ENCODE peak calls at places on chromosomes 13 and 19, in ten cellular contexts. T is upper lobe of left lung, O is AG04449, Y is GM13977, P is RWPE1, E is neural progenitor cell, J is IMR-90, X is cardiac muscle cell, H is progenitor cell of endocrine pancreas, R is dorsolateral prefrontal cortex. U is an unnamed sample.

GRCh38 chr13:49690133-49690989 is 925 bp downstream of the EBPL start:
- DNase-seq in X (no peak), H (no peak), E (no peak), J (peak), R (no peak), O (no peak), T (no peak), Y (peak), P (no peak), U (no peak)

GRCh38 chr13:102214956-102215355 is 186.9 kb downstream of the FGF14 start:
- DNase-seq in J (no peak), Y (no peak), O (no peak), E (no peak), X (no peak), P (no peak), T (no peak), H (no peak), R (no peak), U (no peak)

GRCh38 chr13:51814825-51815650 is 11.1 kb upstream of the DHRS12 start:
- DNase-seq in Y (peak), H (peak), T (no peak), E (peak), R (no peak), X (peak), J (peak), O (no peak), P (peak), U (peak)

GRCh38 chr19:43707158-43707712 is 8.6 kb upstream of the IRGC start:
- DNase-seq in H (no peak), P (no peak), O (no peak), R (no peak), Y (no peak), E (no peak), X (no peak), J (no peak), T (no peak), U (no peak)

GRCh38 chr13:46992383-46992952 is 95.6 kb upstream of the HTR2A start:
- DNase-seq in X (peak), J (no peak), Y (no peak), H (no peak), O (no peak), R (no peak), P (peak), T (no peak), E (peak), U (peak)

GRCh38 chr19:53659292-53659691 is 27.5 kb downstream of the DPRX start:
- DNase-seq in Y (no peak), J (no peak), X (peak), H (peak), P (peak), O (no peak), T (no peak), E (peak), R (no peak), U (peak)

GRCh38 chr19:19379527-19379926 is 25.9 kb upstream of the GATAD2A start:
- DNase-seq in H (no peak), P (no peak), Y (no peak), X (no peak), E (no peak), J (no peak), O (no peak), T (no peak), R (no peak), U (no peak)

GRCh38 chr13:114259974-114260373 is 21.4 kb upstream of the UPF3A start:
- DNase-seq in X (no peak), T (no peak), E (no peak), O (no peak), Y (no peak), P (no peak), H (no peak), J (no peak), R (no peak), U (no peak)

GRCh38 chr13:70171151-70171550 is 62.9 kb upstream of the KLHL1 start:
- DNase-seq in O (no peak), J (no peak), R (no peak), X (no peak), T (no peak), Y (no peak), H (no peak), P (no peak), E (no peak), U (no peak)

GRCh38 chr13:80217614-80218456 is 123.1 kb downstream of the SPRY2 start:
- DNase-seq in E (peak), P (no peak), T (no peak), O (no peak), H (no peak), X (no peak), Y (no peak), R (no peak), J (peak), U (no peak)

GRCh38 chr19:18895038-18895827 is 725 bp downstream of the CERS1 start:
- DNase-seq in P (peak), R (peak), O (no peak), E (peak), Y (peak), X (peak), T (peak), J (no peak), H (peak), U (peak)

GRCh38 chr13:51673165-51673564 is 88.9 kb downstream of the WDFY2 start:
- DNase-seq in J (no peak), R (no peak), P (no peak), Y (no peak), H (no peak), T (no peak), X (no peak), O (no peak), E (no peak), U (no peak)

DNA sequence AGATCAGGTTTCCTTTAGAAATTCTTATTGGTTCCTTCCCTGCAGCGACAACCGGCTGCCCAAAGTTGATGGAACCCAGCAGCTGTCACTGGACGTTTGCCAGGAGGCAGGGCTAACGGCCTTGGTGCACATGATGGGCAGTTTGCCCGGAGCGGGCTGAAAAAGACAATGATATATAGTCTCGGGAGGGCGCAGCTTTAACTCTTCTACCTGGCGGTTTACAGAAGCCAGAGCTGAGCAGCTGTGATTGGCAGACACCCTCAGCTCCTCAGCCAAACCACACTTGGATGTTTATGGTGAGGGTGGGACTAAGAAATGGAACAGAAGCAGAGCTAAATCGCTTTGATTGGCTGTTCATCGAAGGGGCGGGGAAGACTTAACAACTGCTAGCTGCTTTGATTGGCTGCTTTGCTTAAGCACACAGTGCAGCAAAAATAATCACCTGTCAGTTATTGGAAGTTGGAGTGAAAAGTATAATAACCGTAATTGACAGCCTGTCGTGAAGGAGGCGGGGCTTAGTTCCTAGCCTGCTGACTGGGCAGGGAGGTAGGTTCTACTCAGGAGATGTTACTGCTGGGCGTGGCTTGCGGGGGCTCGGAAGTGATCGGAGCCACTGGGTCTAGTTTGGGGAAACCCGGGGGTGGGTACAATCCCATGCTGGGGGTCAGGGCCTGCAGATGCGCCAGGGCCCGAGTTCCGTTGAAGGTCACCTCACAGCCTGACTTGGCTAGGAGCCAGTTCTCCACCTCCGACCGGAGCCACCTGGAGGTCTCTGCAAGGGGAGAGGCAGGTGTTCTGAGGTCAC is 7.5 kb downstream of the EMP3 start:
- DNase-seq in H (peak), T (peak), P (peak), J (peak), E (peak), X (peak), R (peak), Y (peak), O (peak), U (peak)
- TF ChIP-seq CTCF in H (no peak), T (no peak), P (no peak), J (no peak), E (no peak), X (no peak), R (no peak), Y (peak), O (no peak), U (no peak)

GRCh38 chr13:20191311-20191901 is 1.3 kb downstream of the GJB2 start:
- DNase-seq in T (peak), J (no peak), Y (no peak), E (no peak), R (no peak), P (no peak), H (no peak), O (no peak), X (no peak), U (no peak)

GRCh38 chr13:20190481-20191310 is 2.0 kb downstream of the GJB2 start:
- DNase-seq in Y (no peak), H (no peak), O (peak), R (no peak), T (no peak), P (peak), J (peak), E (no peak), X (no peak), U (no peak)

GRCh38 chr13:20191902-20192469 is 752 bp downstream of the GJB2 start:
- DNase-seq in P (no peak), Y (peak), T (no peak), E (peak), H (no peak), X (no peak), O (no peak), R (no peak), J (no peak), U (no peak)

GRCh38 chr13:20186771-20187170 is 6.0 kb downstream of the GJB2 start:
- DNase-seq in T (no peak), P (no peak), E (no peak), H (no peak), J (no peak), R (no peak), O (no peak), Y (no peak), X (no peak), U (no peak)

DNA sequence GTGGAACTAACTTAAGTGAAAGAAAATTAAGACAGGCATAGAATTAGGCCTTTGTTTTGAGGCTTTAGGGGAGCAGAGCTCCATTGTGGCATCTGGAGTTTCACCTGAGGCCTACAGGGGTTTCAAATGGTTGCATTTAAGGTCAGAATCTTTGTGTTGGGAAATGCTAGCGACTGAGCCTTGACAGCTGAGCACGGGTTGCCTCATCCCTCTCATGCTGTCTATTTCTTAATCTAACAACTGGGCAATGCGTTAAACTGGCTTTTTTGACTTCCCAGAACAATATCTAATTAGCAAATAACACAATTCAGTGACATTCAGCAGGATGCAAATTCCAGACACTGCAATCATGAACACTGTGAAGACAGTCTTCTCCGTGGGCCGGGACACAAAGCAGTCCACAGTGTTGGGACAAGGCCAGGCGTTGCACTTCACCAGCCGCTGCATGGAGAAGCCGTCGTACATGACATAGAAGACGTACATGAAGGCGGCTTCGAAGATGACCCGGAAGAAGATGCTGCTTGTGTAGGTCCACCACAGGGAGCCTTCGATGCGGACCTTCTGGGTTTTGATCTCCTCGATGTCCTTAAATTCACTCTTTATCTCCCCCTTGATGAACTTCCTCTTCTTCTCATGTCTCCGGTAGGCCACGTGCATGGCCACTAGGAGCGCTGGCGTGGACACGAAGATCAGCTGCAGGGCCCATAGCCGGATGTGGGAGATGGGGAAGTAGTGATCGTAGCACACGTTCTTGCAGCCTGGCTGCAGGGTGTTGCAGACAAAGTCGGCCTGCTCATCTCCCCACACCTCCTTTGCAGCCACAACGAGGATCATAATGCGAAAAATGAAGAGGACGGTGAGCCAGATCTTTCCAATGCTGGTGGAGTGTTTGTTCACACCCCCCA is 3.8 kb downstream of the GJB2 start:
- DNase-seq in E (peak), O (no peak), J (no peak), T (no peak), R (no peak), X (no peak), Y (no peak), P (no peak), H (no peak), U (no peak)
- TF ChIP-seq CTCF in E (peak), O (no peak), J (peak), T (peak), R (no peak), X (no peak), Y (peak), P (no peak), H (peak), U (peak)

GRCh38 chr13:24724714-24725113 is 39.3 kb upstream of the RNF17 start:
- DNase-seq in X (no peak), T (no peak), Y (no peak), J (no peak), E (no peak), P (no peak), O (no peak), H (no peak), R (no peak), U (no peak)

GRCh38 chr13:24725379-24725778 is 38.6 kb upstream of the RNF17 start:
- DNase-seq in R (no peak), H (no peak), Y (no peak), J (no peak), T (no peak), E (no peak), O (no peak), P (no peak), X (no peak), U (no peak)

GRCh38 chr13:24723206-24723605 is 40.8 kb upstream of the RNF17 start:
- DNase-seq in E (no peak), T (peak), X (no peak), O (no peak), P (no peak), R (no peak), H (no peak), J (no peak), Y (no peak), U (no peak)

GRCh38 chr13:24727731-24728601 is 36.0 kb upstream of the RNF17 start:
- DNase-seq in X (peak), O (peak), P (peak), J (peak), Y (peak), H (no peak), T (no peak), E (peak), R (no peak), U (peak)
- TF ChIP-seq CTCF in X (peak), O (peak), P (peak), J (peak), Y (peak), H (peak), T (peak), E (peak), R (peak), U (peak)

DNA sequence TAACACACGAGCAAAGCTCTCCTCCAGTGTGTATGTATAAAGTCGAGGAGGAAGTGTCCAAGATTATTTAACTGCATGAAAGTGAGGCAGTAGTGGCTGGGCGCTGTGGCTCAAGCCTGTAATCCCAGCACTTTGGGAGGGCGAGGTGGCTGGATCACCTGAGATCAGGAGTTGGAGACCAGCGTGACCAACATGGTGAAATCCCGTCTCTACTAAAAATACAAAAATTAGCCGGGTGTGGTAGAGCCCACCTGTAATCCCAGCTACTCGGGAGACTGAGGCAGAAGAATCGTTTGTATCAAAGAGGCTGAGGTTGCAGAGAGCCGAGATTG is 1.2 kb upstream of the ZNF20 start:
- DNase-seq in Y (no peak), E (no peak), O (no peak), P (no peak), X (no peak), R (no peak), H (no peak), J (no peak), T (no peak), U (no peak)
- TF ChIP-seq CTCF in Y (no peak), E (no peak), O (no peak), P (peak), X (no peak), R (no peak), H (no peak), J (no peak), T (no peak), U (peak)

DNA sequence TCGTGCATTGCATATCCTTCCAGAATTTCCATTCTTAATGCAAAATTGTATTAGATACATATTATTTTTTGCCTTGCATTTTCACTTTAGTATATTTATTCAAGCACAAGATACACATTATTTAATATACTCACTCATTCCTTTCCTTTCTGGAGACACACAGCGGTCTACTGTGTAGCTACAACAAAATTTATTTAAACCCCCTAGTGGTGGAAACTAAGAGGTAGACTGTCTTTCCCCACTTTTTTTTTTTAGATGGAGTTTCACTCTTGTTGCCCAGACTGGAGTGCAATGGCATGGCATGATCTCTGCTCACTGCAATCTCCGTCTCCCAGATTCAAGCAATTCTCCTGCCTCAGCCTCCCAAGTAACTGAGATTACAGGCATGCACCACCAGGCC is 2040.3 kb upstream of the PCDH20 start:
- DNase-seq in X (no peak), T (no peak), P (no peak), J (no peak), Y (no peak), E (peak), R (no peak), H (no peak), O (no peak), U (no peak)
- TF ChIP-seq CTCF in X (no peak), T (no peak), P (peak), J (peak), Y (no peak), E (peak), R (no peak), H (peak), O (no peak), U (peak)

GRCh38 chr19:16018106-16018755 is 58.1 kb upstream of the TPM4 start:
- DNase-seq in O (no peak), Y (no peak), P (no peak), E (no peak), T (peak), J (no peak), H (no peak), R (no peak), X (no peak), U (no peak)
- TF ChIP-seq CTCF in O (no peak), Y (no peak), P (no peak), E (no peak), T (no peak), J (no peak), H (no peak), R (no peak), X (no peak), U (no peak)

GRCh38 chr19:29478578-29479565 is 46.9 kb upstream of the VSTM2B start:
- DNase-seq in X (peak), T (peak), O (no peak), P (no peak), H (peak), J (no peak), E (peak), Y (no peak), R (no peak), U (peak)
- TF ChIP-seq CTCF in X (peak), T (no peak), O (peak), P (no peak), H (peak), J (peak), E (peak), Y (peak), R (peak), U (peak)

GRCh38 chr19:33499248-33499647 is 22.3 kb downstream of the PEPD start:
- DNase-seq in T (no peak), P (no peak), X (no peak), O (no peak), E (no peak), J (no peak), Y (no peak), R (no peak), H (no peak), U (no peak)
- TF ChIP-seq CTCF in T (no peak), P (no peak), X (no peak), O (no peak), E (no peak), J (no peak), Y (no peak), R (no peak), H (no peak), U (no peak)